ENCODE peak calls at places on chromosomes 11 and 22, in nine cellular contexts. One of them, this sample, is unnamed.
A peak's percentile ranks its signal among the peaks of the same experiment; 100 is the strongest.

GRCh38 chr11:1782831-1783724 is 19.4 kb upstream of the CTSD start:
- DNase-seq in SK-N-SH: peak; percentile 14
- DNase-seq in DND-41: no peak
- DNase-seq in aorta: no peak
- DNase-seq in body of pancreas: peak; percentile 55
- DNase-seq in neural progenitor cell: no peak
- DNase-seq in CD4-positive, CD25-positive, alpha-beta regulatory T cell: no peak
- DNase-seq in neuronal stem cell: no peak
- DNase-seq in gastrocnemius medialis: no peak
- DNase-seq in this sample: peak; percentile 72

GRCh38 chr11:95230054-95231034 is 658 bp downstream of the SESN3 start:
- DNase-seq in neuronal stem cell: peak; percentile 21
- DNase-seq in body of pancreas: no peak
- DNase-seq in gastrocnemius medialis: no peak
- DNase-seq in aorta: no peak
- DNase-seq in SK-N-SH: no peak
- DNase-seq in DND-41: peak; percentile 7
- DNase-seq in neural progenitor cell: peak; percentile 53
- DNase-seq in CD4-positive, CD25-positive, alpha-beta regulatory T cell: peak; percentile 47
- DNase-seq in this sample: no peak

GRCh38 chr22:36971726-36972125 is 47.5 kb downstream of the TST start:
- DNase-seq in aorta: no peak
- DNase-seq in DND-41: no peak
- DNase-seq in neuronal stem cell: no peak
- DNase-seq in SK-N-SH: no peak
- DNase-seq in body of pancreas: no peak
- DNase-seq in neural progenitor cell: no peak
- DNase-seq in CD4-positive, CD25-positive, alpha-beta regulatory T cell: no peak
- DNase-seq in gastrocnemius medialis: no peak
- DNase-seq in this sample: no peak

GRCh38 chr11:64372802-64373597 is 14.0 kb downstream of the RPS6KA4 start:
- DNase-seq in DND-41: no peak
- DNase-seq in aorta: peak; percentile 70
- DNase-seq in SK-N-SH: peak; percentile 90
- DNase-seq in CD4-positive, CD25-positive, alpha-beta regulatory T cell: no peak
- DNase-seq in body of pancreas: peak; percentile 42
- DNase-seq in neural progenitor cell: no peak
- DNase-seq in gastrocnemius medialis: no peak
- DNase-seq in neuronal stem cell: no peak
- DNase-seq in this sample: no peak

GRCh38 chr11:33448461-33449130 is 191.4 kb downstream of the HIPK3 start:
- DNase-seq in body of pancreas: no peak
- DNase-seq in neuronal stem cell: no peak
- DNase-seq in CD4-positive, CD25-positive, alpha-beta regulatory T cell: no peak
- DNase-seq in SK-N-SH: no peak
- DNase-seq in DND-41: no peak
- DNase-seq in aorta: no peak
- DNase-seq in neural progenitor cell: no peak
- DNase-seq in gastrocnemius medialis: no peak
- DNase-seq in this sample: no peak

GRCh38 chr11:95503047-95503446 is 272.0 kb upstream of the SESN3 start:
- DNase-seq in body of pancreas: no peak
- DNase-seq in CD4-positive, CD25-positive, alpha-beta regulatory T cell: no peak
- DNase-seq in neuronal stem cell: no peak
- DNase-seq in SK-N-SH: no peak
- DNase-seq in neural progenitor cell: no peak
- DNase-seq in gastrocnemius medialis: no peak
- DNase-seq in aorta: no peak
- DNase-seq in DND-41: no peak
- DNase-seq in this sample: no peak

GRCh38 chr11:31764766-31765165 is 46.4 kb downstream of the PAX6 start:
- DNase-seq in neural progenitor cell: peak; percentile 48
- DNase-seq in gastrocnemius medialis: no peak
- DNase-seq in neuronal stem cell: no peak
- DNase-seq in body of pancreas: no peak
- DNase-seq in aorta: no peak
- DNase-seq in CD4-positive, CD25-positive, alpha-beta regulatory T cell: no peak
- DNase-seq in DND-41: no peak
- DNase-seq in SK-N-SH: no peak
- DNase-seq in this sample: no peak

GRCh38 chr11:60970369-60970774 is 1.1 kb upstream of the CD6 start:
- DNase-seq in DND-41: peak; percentile 65
- DNase-seq in SK-N-SH: peak; percentile 73
- DNase-seq in neural progenitor cell: peak; percentile 68
- DNase-seq in aorta: peak; percentile 86
- DNase-seq in body of pancreas: peak; percentile 58
- DNase-seq in neuronal stem cell: no peak
- DNase-seq in CD4-positive, CD25-positive, alpha-beta regulatory T cell: peak; percentile 80
- DNase-seq in gastrocnemius medialis: no peak
- DNase-seq in this sample: peak; percentile 79

GRCh38 chr11:82631722-82632630 is 101.7 kb downstream of the FAM181B start:
- DNase-seq in neural progenitor cell: no peak
- DNase-seq in CD4-positive, CD25-positive, alpha-beta regulatory T cell: no peak
- DNase-seq in aorta: no peak
- DNase-seq in body of pancreas: no peak
- DNase-seq in SK-N-SH: no peak
- DNase-seq in DND-41: no peak
- DNase-seq in neuronal stem cell: no peak
- DNase-seq in gastrocnemius medialis: no peak
- DNase-seq in this sample: no peak

GRCh38 chr11:118194835-118195627 is 18.6 kb upstream of the SCN2B start:
- DNase-seq in neuronal stem cell: no peak
- DNase-seq in CD4-positive, CD25-positive, alpha-beta regulatory T cell: no peak
- DNase-seq in body of pancreas: peak; percentile 96
- DNase-seq in SK-N-SH: no peak
- DNase-seq in gastrocnemius medialis: peak; percentile 90
- DNase-seq in aorta: peak; percentile 84
- DNase-seq in DND-41: no peak
- DNase-seq in neural progenitor cell: no peak
- DNase-seq in this sample: peak; percentile 78

GRCh38 chr11:111438846-111439520 is 59.9 kb upstream of the POU2AF1 start:
- DNase-seq in gastrocnemius medialis: no peak
- DNase-seq in SK-N-SH: no peak
- DNase-seq in body of pancreas: no peak
- DNase-seq in DND-41: peak; percentile 67
- DNase-seq in aorta: peak; percentile 71
- DNase-seq in CD4-positive, CD25-positive, alpha-beta regulatory T cell: no peak
- DNase-seq in neuronal stem cell: no peak
- DNase-seq in neural progenitor cell: no peak
- DNase-seq in this sample: no peak

GRCh38 chr11:103700605-103701004 is 335.8 kb upstream of the DDI1 start:
- DNase-seq in neural progenitor cell: no peak
- DNase-seq in neuronal stem cell: no peak
- DNase-seq in CD4-positive, CD25-positive, alpha-beta regulatory T cell: no peak
- DNase-seq in SK-N-SH: no peak
- DNase-seq in gastrocnemius medialis: no peak
- DNase-seq in DND-41: no peak
- DNase-seq in aorta: no peak
- DNase-seq in body of pancreas: peak; percentile 14
- DNase-seq in this sample: no peak

GRCh38 chr11:44506375-44507016 is 59.0 kb upstream of the CD82 start:
- DNase-seq in CD4-positive, CD25-positive, alpha-beta regulatory T cell: no peak
- DNase-seq in neural progenitor cell: no peak
- DNase-seq in SK-N-SH: no peak
- DNase-seq in body of pancreas: no peak
- DNase-seq in gastrocnemius medialis: no peak
- DNase-seq in DND-41: no peak
- DNase-seq in aorta: no peak
- DNase-seq in neuronal stem cell: no peak
- DNase-seq in this sample: no peak

GRCh38 chr22:35399114-35399677 is 744 bp upstream of the MCM5 start:
- DNase-seq in CD4-positive, CD25-positive, alpha-beta regulatory T cell: no peak
- DNase-seq in aorta: no peak
- DNase-seq in DND-41: peak; percentile 43
- DNase-seq in SK-N-SH: peak; percentile 76
- DNase-seq in neural progenitor cell: no peak
- DNase-seq in gastrocnemius medialis: no peak
- DNase-seq in body of pancreas: no peak
- DNase-seq in neuronal stem cell: no peak
- DNase-seq in this sample: no peak

GRCh38 chr22:24443668-24444067 is 16.3 kb downstream of the ADORA2A start:
- DNase-seq in neuronal stem cell: no peak
- DNase-seq in neural progenitor cell: no peak
- DNase-seq in aorta: no peak
- DNase-seq in gastrocnemius medialis: no peak
- DNase-seq in SK-N-SH: no peak
- DNase-seq in CD4-positive, CD25-positive, alpha-beta regulatory T cell: no peak
- DNase-seq in DND-41: no peak
- DNase-seq in body of pancreas: no peak
- DNase-seq in this sample: no peak

DNA sequence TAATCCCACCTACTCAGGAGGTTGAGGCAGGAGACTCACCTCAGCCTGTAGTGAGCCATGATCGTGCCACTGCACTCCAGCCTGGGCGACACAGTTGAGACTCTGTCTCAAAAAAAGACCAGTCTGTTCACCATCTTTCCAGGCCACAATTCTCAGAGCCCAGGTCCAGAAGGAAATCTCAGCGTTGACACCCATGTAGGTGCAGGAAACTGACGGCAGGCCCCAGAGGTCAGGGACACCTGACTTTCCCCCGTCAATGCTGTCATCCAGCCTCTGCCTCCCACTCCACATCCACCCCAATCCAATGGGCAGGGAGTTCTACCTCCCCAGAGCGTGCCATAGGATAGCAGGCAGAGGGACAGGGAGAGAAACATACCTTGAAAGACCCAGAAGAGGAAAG is 5.9 kb upstream of the GRK2 start:
- DNase-seq in SK-N-SH: no peak
- DNase-seq in neural progenitor cell: no peak
- DNase-seq in DND-41: no peak
- DNase-seq in CD4-positive, CD25-positive, alpha-beta regulatory T cell: no peak
- DNase-seq in neuronal stem cell: no peak
- DNase-seq in body of pancreas: no peak
- DNase-seq in aorta: no peak
- DNase-seq in gastrocnemius medialis: no peak
- DNase-seq in this sample: no peak
- H3K4me1 ChIP-seq in SK-N-SH: peaks cover 9% of the 10 kb centered on the region
- H3K4me1 ChIP-seq in neural progenitor cell: no peaks in the 10 kb centered on the region
- H3K4me1 ChIP-seq in DND-41: peaks cover 17% of the 10 kb centered on the region
- H3K4me1 ChIP-seq in CD4-positive, CD25-positive, alpha-beta regulatory T cell: peaks cover 21% of the 10 kb centered on the region
- H3K4me1 ChIP-seq in neuronal stem cell: peaks cover 1% of the 10 kb centered on the region
- H3K4me1 ChIP-seq in body of pancreas: peaks cover 19% of the 10 kb centered on the region
- H3K4me1 ChIP-seq in aorta: no peaks in the 10 kb centered on the region
- H3K4me1 ChIP-seq in gastrocnemius medialis: peaks cover 21% of the 10 kb centered on the region
- H3K4me1 ChIP-seq in this sample: peaks cover 25% of the 10 kb centered on the region

GRCh38 chr22:50216684-50217520 is 16.1 kb downstream of the SELENOO start:
- DNase-seq in aorta: no peak
- DNase-seq in SK-N-SH: no peak
- DNase-seq in gastrocnemius medialis: no peak
- DNase-seq in CD4-positive, CD25-positive, alpha-beta regulatory T cell: no peak
- DNase-seq in neural progenitor cell: no peak
- DNase-seq in DND-41: no peak
- DNase-seq in body of pancreas: no peak
- DNase-seq in neuronal stem cell: no peak
- DNase-seq in this sample: peak; percentile 47
- H3K36me3 ChIP-seq in aorta: peaks cover 16% of the 10 kb centered on the region
- H3K36me3 ChIP-seq in SK-N-SH: peaks cover 28% of the 10 kb centered on the region
- H3K36me3 ChIP-seq in gastrocnemius medialis: no peaks in the 10 kb centered on the region
- H3K36me3 ChIP-seq in CD4-positive, CD25-positive, alpha-beta regulatory T cell: peaks cover 59% of the 10 kb centered on the region
- H3K36me3 ChIP-seq in neural progenitor cell: no peaks in the 10 kb centered on the region
- H3K36me3 ChIP-seq in DND-41: peaks cover 94% of the 10 kb centered on the region
- H3K36me3 ChIP-seq in body of pancreas: peaks cover 14% of the 10 kb centered on the region
- H3K36me3 ChIP-seq in neuronal stem cell: peaks cover 61% of the 10 kb centered on the region
- H3K36me3 ChIP-seq in this sample: peaks cover 91% of the 10 kb centered on the region

DNA sequence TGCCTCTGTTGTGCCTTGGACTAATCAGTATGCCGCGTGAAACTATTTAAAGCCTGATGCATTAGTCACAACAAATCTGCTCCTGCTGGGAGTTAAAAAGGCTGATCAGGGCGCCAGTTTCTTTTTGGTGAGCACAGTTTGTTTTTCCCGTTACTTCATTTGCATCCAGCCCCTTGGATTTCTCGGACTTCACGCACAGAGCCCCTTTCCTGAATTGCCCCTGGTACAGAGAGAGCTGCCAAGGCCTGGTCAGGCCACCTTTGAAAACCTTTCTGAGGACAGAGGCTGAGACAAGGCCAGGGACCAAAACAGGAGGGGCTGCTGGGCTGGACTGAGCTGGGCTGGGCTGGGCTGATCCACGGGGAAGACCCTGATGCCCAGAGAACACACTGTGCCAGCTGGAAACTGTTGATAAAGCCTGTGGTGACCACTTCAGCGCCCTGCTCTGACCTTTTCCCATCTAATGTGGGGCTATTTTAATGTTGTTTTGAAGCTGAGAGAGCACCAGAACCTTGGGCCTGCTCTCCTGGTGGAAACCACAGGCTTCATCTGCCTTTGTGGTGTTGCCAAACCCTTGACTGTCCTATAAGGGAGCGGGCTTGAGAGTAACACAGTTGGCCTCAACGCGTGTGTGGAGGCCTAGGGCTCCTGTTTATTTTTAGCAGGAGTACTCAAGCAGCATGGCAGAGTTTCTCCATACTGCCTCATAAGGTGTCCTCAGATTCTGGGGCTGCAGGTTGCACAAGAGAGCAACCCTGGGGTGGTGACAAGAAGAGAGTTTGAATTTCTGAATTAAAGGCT is 44.2 kb downstream of the NAV2 start:
- DNase-seq in DND-41: no peak
- DNase-seq in body of pancreas: no peak
- DNase-seq in CD4-positive, CD25-positive, alpha-beta regulatory T cell: no peak
- DNase-seq in SK-N-SH: no peak
- DNase-seq in gastrocnemius medialis: no peak
- DNase-seq in neural progenitor cell: peak; percentile 51
- DNase-seq in neuronal stem cell: no peak
- DNase-seq in aorta: no peak
- DNase-seq in this sample: no peak
- H3K27ac ChIP-seq in DND-41: no peak overlapping the region
- H3K27ac ChIP-seq in body of pancreas: no peak overlapping the region
- H3K27ac ChIP-seq in CD4-positive, CD25-positive, alpha-beta regulatory T cell: no peak overlapping the region
- H3K27ac ChIP-seq in SK-N-SH: no peak overlapping the region
- H3K27ac ChIP-seq in gastrocnemius medialis: peak overlapping the region; percentile 40
- H3K27ac ChIP-seq in neural progenitor cell: no peak overlapping the region
- H3K27ac ChIP-seq in neuronal stem cell: no peak overlapping the region
- H3K27ac ChIP-seq in aorta: peak overlapping the region; percentile 91
- H3K27ac ChIP-seq in this sample: no peak overlapping the region

GRCh38 chr22:46008291-46008690 is 31.3 kb upstream of the WNT7B start:
- DNase-seq in DND-41: no peak
- DNase-seq in aorta: no peak
- DNase-seq in neuronal stem cell: no peak
- DNase-seq in neural progenitor cell: no peak
- DNase-seq in body of pancreas: no peak
- DNase-seq in gastrocnemius medialis: no peak
- DNase-seq in SK-N-SH: peak; percentile 65
- DNase-seq in CD4-positive, CD25-positive, alpha-beta regulatory T cell: no peak
- DNase-seq in this sample: no peak

GRCh38 chr22:46008836-46009596 is 32.1 kb upstream of the WNT7B start:
- DNase-seq in body of pancreas: no peak
- DNase-seq in neuronal stem cell: no peak
- DNase-seq in DND-41: no peak
- DNase-seq in aorta: peak; percentile 41
- DNase-seq in CD4-positive, CD25-positive, alpha-beta regulatory T cell: no peak
- DNase-seq in SK-N-SH: no peak
- DNase-seq in gastrocnemius medialis: no peak
- DNase-seq in neural progenitor cell: no peak
- DNase-seq in this sample: peak; percentile 30

GRCh38 chr22:46006379-46007002 is 29.5 kb upstream of the WNT7B start:
- DNase-seq in gastrocnemius medialis: peak; percentile 78
- DNase-seq in aorta: peak; percentile 99
- DNase-seq in SK-N-SH: peak; percentile 96
- DNase-seq in DND-41: peak; percentile 84
- DNase-seq in body of pancreas: peak; percentile 92
- DNase-seq in neuronal stem cell: peak; percentile 83
- DNase-seq in neural progenitor cell: peak; percentile 93
- DNase-seq in CD4-positive, CD25-positive, alpha-beta regulatory T cell: peak; percentile 74
- DNase-seq in this sample: peak; percentile 95

GRCh38 chr22:46007848-46008261 is 30.9 kb upstream of the WNT7B start:
- DNase-seq in body of pancreas: peak; percentile 75
- DNase-seq in gastrocnemius medialis: peak; percentile 40
- DNase-seq in neuronal stem cell: no peak
- DNase-seq in DND-41: no peak
- DNase-seq in CD4-positive, CD25-positive, alpha-beta regulatory T cell: no peak
- DNase-seq in aorta: peak; percentile 95
- DNase-seq in neural progenitor cell: no peak
- DNase-seq in SK-N-SH: peak; percentile 92
- DNase-seq in this sample: peak; percentile 69

GRCh38 chr22:46007003-46007847 is 30.3 kb upstream of the WNT7B start:
- DNase-seq in body of pancreas: peak; percentile 75
- DNase-seq in CD4-positive, CD25-positive, alpha-beta regulatory T cell: no peak
- DNase-seq in SK-N-SH: peak; percentile 48
- DNase-seq in DND-41: no peak
- DNase-seq in neural progenitor cell: no peak
- DNase-seq in neuronal stem cell: no peak
- DNase-seq in aorta: peak; percentile 91
- DNase-seq in gastrocnemius medialis: peak; percentile 41
- DNase-seq in this sample: peak; percentile 75
- H3K4me1 ChIP-seq in body of pancreas: peaks cover 42% of the 10 kb centered on the region
- H3K4me1 ChIP-seq in CD4-positive, CD25-positive, alpha-beta regulatory T cell: peaks cover 5% of the 10 kb centered on the region
- H3K4me1 ChIP-seq in SK-N-SH: peaks cover 46% of the 10 kb centered on the region
- H3K4me1 ChIP-seq in DND-41: peaks cover 6% of the 10 kb centered on the region
- H3K4me1 ChIP-seq in neural progenitor cell: peaks cover 3% of the 10 kb centered on the region
- H3K4me1 ChIP-seq in neuronal stem cell: peaks cover 4% of the 10 kb centered on the region
- H3K4me1 ChIP-seq in aorta: no peaks in the 10 kb centered on the region
- H3K4me1 ChIP-seq in gastrocnemius medialis: peaks cover 26% of the 10 kb centered on the region
- H3K4me1 ChIP-seq in this sample: peaks cover 44% of the 10 kb centered on the region

This sample was measured in lower lobe of right lung.